ENCODE peak calls at places on chromosomes 4 and X, in five cellular contexts. One of them, this sample, is unnamed.

GRCh38 chrX:17535229-17535628 is 160.2 kb downstream of the NHS start:
- DNase-seq in mesendoderm: peak
- DNase-seq in H9: peak
- DNase-seq in neuronal stem cell: no peak
- DNase-seq in mesenchymal stem cell: no peak
- DNase-seq in this sample: peak

GRCh38 chr4:726235-726787 is 20.7 kb downstream of the PCGF3 start:
- DNase-seq in mesendoderm: no peak
- DNase-seq in H9: no peak
- DNase-seq in neuronal stem cell: no peak
- DNase-seq in mesenchymal stem cell: peak
- DNase-seq in this sample: peak

GRCh38 chr4:135485371-135485770 is 1283.8 kb upstream of the PABPC4L start:
- DNase-seq in mesendoderm: no peak
- DNase-seq in H9: no peak
- DNase-seq in neuronal stem cell: no peak
- DNase-seq in mesenchymal stem cell: no peak
- DNase-seq in this sample: no peak

GRCh38 chr4:42673084-42673429 is 16.2 kb upstream of the ATP8A1 start:
- DNase-seq in mesendoderm: no peak
- DNase-seq in H9: no peak
- DNase-seq in neuronal stem cell: no peak
- DNase-seq in mesenchymal stem cell: peak
- DNase-seq in this sample: peak

GRCh38 chr4:136369073-136369472 is 1163.2 kb downstream of the PCDH18 start:
- DNase-seq in mesendoderm: no peak
- DNase-seq in H9: no peak
- DNase-seq in neuronal stem cell: no peak
- DNase-seq in mesenchymal stem cell: peak
- DNase-seq in this sample: no peak

GRCh38 chrX:70001708-70002341 is 47.9 kb downstream of the AWAT2 start:
- DNase-seq in mesendoderm: no peak
- DNase-seq in H9: no peak
- DNase-seq in neuronal stem cell: no peak
- DNase-seq in mesenchymal stem cell: no peak
- DNase-seq in this sample: no peak

GRCh38 chr4:143531773-143532491 is 18.4 kb downstream of the SMARCA5 start:
- DNase-seq in mesendoderm: no peak
- DNase-seq in H9: no peak
- DNase-seq in neuronal stem cell: no peak
- DNase-seq in mesenchymal stem cell: no peak
- DNase-seq in this sample: no peak

GRCh38 chr4:37794046-37794445 is 32.4 kb upstream of the PGM2 start:
- DNase-seq in mesendoderm: no peak
- DNase-seq in H9: no peak
- DNase-seq in neuronal stem cell: no peak
- DNase-seq in mesenchymal stem cell: no peak
- DNase-seq in this sample: no peak

GRCh38 chr4:182238355-182238931 is 4.8 kb upstream of the TENM3 start:
- DNase-seq in mesendoderm: peak
- DNase-seq in H9: no peak
- DNase-seq in neuronal stem cell: no peak
- DNase-seq in mesenchymal stem cell: no peak
- DNase-seq in this sample: peak

GRCh38 chr4:185112104-185112503 is 31.0 kb upstream of the SLC25A4 start:
- DNase-seq in mesendoderm: peak
- DNase-seq in H9: no peak
- DNase-seq in neuronal stem cell: no peak
- DNase-seq in mesenchymal stem cell: peak
- DNase-seq in this sample: peak
- H2AK5ac ChIP-seq in mesendoderm: no peak
- H2AK5ac ChIP-seq in H9: no peak
- H2AK5ac ChIP-seq in neuronal stem cell: no peak
- H2AK5ac ChIP-seq in mesenchymal stem cell: no peak
- H2AK5ac ChIP-seq in this sample: no peak

GRCh38 chr4:157170321-157170720 is 50.2 kb upstream of the GRIA2 start:
- DNase-seq in mesendoderm: no peak
- DNase-seq in H9: no peak
- DNase-seq in neuronal stem cell: no peak
- DNase-seq in mesenchymal stem cell: no peak
- DNase-seq in this sample: no peak
- H4K8ac ChIP-seq in mesendoderm: no peak
- H4K8ac ChIP-seq in H9: no peak
- H4K8ac ChIP-seq in neuronal stem cell: no peak
- H4K8ac ChIP-seq in mesenchymal stem cell: no peak
- H4K8ac ChIP-seq in this sample: no peak

GRCh38 chr4:27087306-27088045 is 226.8 kb downstream of the STIM2 start:
- DNase-seq in mesendoderm: peak
- DNase-seq in H9: peak
- DNase-seq in neuronal stem cell: no peak
- DNase-seq in mesenchymal stem cell: no peak
- DNase-seq in this sample: peak
- H2AK5ac ChIP-seq in mesendoderm: no peak
- H2AK5ac ChIP-seq in H9: no peak
- H2AK5ac ChIP-seq in neuronal stem cell: no peak
- H2AK5ac ChIP-seq in mesenchymal stem cell: no peak
- H2AK5ac ChIP-seq in this sample: no peak

DNA sequence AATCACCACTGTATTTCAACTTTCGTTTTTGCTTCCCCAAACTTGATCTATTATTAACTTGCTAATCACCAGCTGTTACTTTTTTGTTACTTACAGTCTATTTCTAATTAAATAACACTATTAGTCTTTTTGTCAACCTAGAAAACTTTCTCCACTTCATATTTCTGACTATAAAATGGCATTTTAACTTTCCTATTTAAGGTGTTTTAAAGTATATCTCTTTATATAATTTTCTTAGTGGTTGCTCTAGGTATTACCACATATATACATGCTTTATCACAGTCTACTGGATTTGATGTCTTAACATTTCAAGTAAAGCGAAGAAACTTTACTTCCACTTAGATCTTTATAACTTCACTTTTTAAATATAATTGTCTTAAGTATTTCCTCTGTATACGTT is 421.2 kb downstream of the DCAF12L2 start:
- DNase-seq in mesendoderm: no peak
- DNase-seq in H9: no peak
- DNase-seq in neuronal stem cell: no peak
- DNase-seq in mesenchymal stem cell: no peak
- DNase-seq in this sample: no peak
- H4K8ac ChIP-seq in mesendoderm: no peak
- H4K8ac ChIP-seq in H9: no peak
- H4K8ac ChIP-seq in neuronal stem cell: no peak
- H4K8ac ChIP-seq in mesenchymal stem cell: no peak
- H4K8ac ChIP-seq in this sample: no peak